ENCODE peak calls at places on chromosome 7, in five cellular contexts. One of them, this sample, is unnamed.

GRCh38 chr7:10913457-10913856 is 60.2 kb upstream of the PHF14 start:
- DNase-seq in PC-9: no peak
- DNase-seq in globus pallidus: peak
- DNase-seq in GM03348: no peak
- DNase-seq in GM12878: no peak
- DNase-seq in this sample: no peak

GRCh38 chr7:77425151-77426051 is 9.3 kb upstream of the GSAP start:
- DNase-seq in PC-9: peak
- DNase-seq in globus pallidus: no peak
- DNase-seq in GM03348: peak
- DNase-seq in GM12878: no peak
- DNase-seq in this sample: no peak

GRCh38 chr7:4725014-4725951 is 43.2 kb downstream of the FOXK1 start:
- DNase-seq in PC-9: peak
- DNase-seq in globus pallidus: peak
- DNase-seq in GM03348: peak
- DNase-seq in GM12878: no peak
- DNase-seq in this sample: peak

GRCh38 chr7:123367508-123368122 is 166.8 kb downstream of the IQUB start:
- DNase-seq in PC-9: no peak
- DNase-seq in globus pallidus: no peak
- DNase-seq in GM03348: peak
- DNase-seq in GM12878: peak
- DNase-seq in this sample: peak

GRCh38 chr7:134613623-134614347 is 32.9 kb upstream of the BPGM start:
- DNase-seq in PC-9: peak
- DNase-seq in globus pallidus: no peak
- DNase-seq in GM03348: peak
- DNase-seq in GM12878: no peak
- DNase-seq in this sample: no peak

GRCh38 chr7:47873767-47874166 is 74.5 kb downstream of the PKD1L1 start:
- DNase-seq in PC-9: no peak
- DNase-seq in globus pallidus: no peak
- DNase-seq in GM03348: peak
- DNase-seq in GM12878: no peak
- DNase-seq in this sample: no peak

GRCh38 chr7:80481196-80481884 is 30.5 kb downstream of the GNAT3 start:
- DNase-seq in PC-9: peak
- DNase-seq in globus pallidus: no peak
- DNase-seq in GM03348: peak
- DNase-seq in GM12878: no peak
- DNase-seq in this sample: no peak

GRCh38 chr7:103637726-103638125 is 191.7 kb upstream of the SLC26A5 start:
- DNase-seq in PC-9: no peak
- DNase-seq in globus pallidus: no peak
- DNase-seq in GM03348: peak
- DNase-seq in GM12878: no peak
- DNase-seq in this sample: no peak

GRCh38 chr7:128266529-128266890 is 25.4 kb downstream of the LEP start:
- DNase-seq in PC-9: no peak
- DNase-seq in globus pallidus: no peak
- DNase-seq in GM03348: no peak
- DNase-seq in GM12878: no peak
- DNase-seq in this sample: no peak

GRCh38 chr7:155459867-155460461 is 2.0 kb downstream of the EN2 start:
- DNase-seq in PC-9: no peak
- DNase-seq in globus pallidus: no peak
- DNase-seq in GM03348: no peak
- DNase-seq in GM12878: no peak
- DNase-seq in this sample: no peak

GRCh38 chr7:134477954-134478353 is 19.1 kb upstream of the AKR1B1 start:
- DNase-seq in PC-9: no peak
- DNase-seq in globus pallidus: no peak
- DNase-seq in GM03348: no peak
- DNase-seq in GM12878: no peak
- DNase-seq in this sample: no peak

GRCh38 chr7:66110861-66111260 is 3.8 kb upstream of the CRCP start:
- DNase-seq in PC-9: peak
- DNase-seq in globus pallidus: no peak
- DNase-seq in GM03348: peak
- DNase-seq in GM12878: no peak
- DNase-seq in this sample: no peak

GRCh38 chr7:74479961-74480829 is 26.5 kb downstream of the GTF2IRD1 start:
- DNase-seq in PC-9: no peak
- DNase-seq in globus pallidus: peak
- DNase-seq in GM03348: peak
- DNase-seq in GM12878: no peak
- DNase-seq in this sample: no peak

GRCh38 chr7:159246702-159247480 is 102.2 kb upstream of the VIPR2 start:
- DNase-seq in PC-9: no peak
- DNase-seq in globus pallidus: no peak
- DNase-seq in GM03348: no peak
- DNase-seq in GM12878: no peak
- DNase-seq in this sample: no peak

GRCh38 chr7:3089493-3089892 is 45.8 kb upstream of the CARD11 start:
- DNase-seq in PC-9: peak
- DNase-seq in globus pallidus: no peak
- DNase-seq in GM03348: no peak
- DNase-seq in GM12878: no peak
- DNase-seq in this sample: peak

GRCh38 chr7:85021090-85021704 is 165.7 kb downstream of the SEMA3D start:
- DNase-seq in PC-9: no peak
- DNase-seq in globus pallidus: no peak
- DNase-seq in GM03348: peak
- DNase-seq in GM12878: no peak
- DNase-seq in this sample: no peak

GRCh38 chr7:64098-64521 is 128.3 kb upstream of the FAM20C start:
- DNase-seq in PC-9: peak
- DNase-seq in globus pallidus: peak
- DNase-seq in GM03348: peak
- DNase-seq in GM12878: no peak
- DNase-seq in this sample: no peak

GRCh38 chr7:129332354-129333056 is 101.7 kb upstream of the STRIP2 start:
- DNase-seq in PC-9: peak
- DNase-seq in globus pallidus: no peak
- DNase-seq in GM03348: peak
- DNase-seq in GM12878: no peak
- DNase-seq in this sample: no peak

GRCh38 chr7:96596120-96596826 is 113.4 kb downstream of the SEM1 start:
- DNase-seq in PC-9: peak
- DNase-seq in globus pallidus: no peak
- DNase-seq in GM03348: no peak
- DNase-seq in GM12878: no peak
- DNase-seq in this sample: no peak

GRCh38 chr7:137625197-137625596 is 221.6 kb downstream of the DGKI start:
- DNase-seq in PC-9: no peak
- DNase-seq in globus pallidus: no peak
- DNase-seq in GM03348: no peak
- DNase-seq in GM12878: no peak
- DNase-seq in this sample: no peak

GRCh38 chr7:139232377-139232717 is 1.3 kb downstream of the UBN2 start:
- DNase-seq in PC-9: peak
- DNase-seq in globus pallidus: peak
- DNase-seq in GM03348: no peak
- DNase-seq in GM12878: no peak
- DNase-seq in this sample: peak

GRCh38 chr7:30907527-30908267 is 4.0 kb upstream of the AQP1 start:
- DNase-seq in PC-9: no peak
- DNase-seq in globus pallidus: no peak
- DNase-seq in GM03348: peak
- DNase-seq in GM12878: no peak
- DNase-seq in this sample: no peak

GRCh38 chr7:12162420-12163113 is 48.5 kb upstream of the TMEM106B start:
- DNase-seq in PC-9: peak
- DNase-seq in globus pallidus: no peak
- DNase-seq in GM03348: peak
- DNase-seq in GM12878: no peak
- DNase-seq in this sample: no peak

GRCh38 chr7:149573519-149573918 is 75.9 kb upstream of the ZNF746 start:
- DNase-seq in PC-9: no peak
- DNase-seq in globus pallidus: no peak
- DNase-seq in GM03348: no peak
- DNase-seq in GM12878: no peak
- DNase-seq in this sample: no peak

GRCh38 chr7:143243011-143243410 is 20.2 kb upstream of the GSTK1 start:
- DNase-seq in PC-9: no peak
- DNase-seq in globus pallidus: no peak
- DNase-seq in GM03348: no peak
- DNase-seq in GM12878: no peak
- DNase-seq in this sample: no peak

GRCh38 chr7:101792051-101792651 is 25.3 kb upstream of the CUX1 start:
- DNase-seq in PC-9: peak
- DNase-seq in globus pallidus: no peak
- DNase-seq in GM03348: peak
- DNase-seq in GM12878: no peak
- DNase-seq in this sample: no peak

GRCh38 chr7:130998993-130999602 is 265.1 kb upstream of the KLF14 start:
- DNase-seq in PC-9: peak
- DNase-seq in globus pallidus: no peak
- DNase-seq in GM03348: no peak
- DNase-seq in GM12878: no peak
- DNase-seq in this sample: no peak

GRCh38 chr7:80699030-80699638 is 60.7 kb downstream of the CD36 start:
- DNase-seq in PC-9: peak
- DNase-seq in globus pallidus: peak
- DNase-seq in GM03348: peak
- DNase-seq in GM12878: no peak
- DNase-seq in this sample: no peak

GRCh38 chr7:44111759-44112158 is 7.6 kb downstream of the AEBP1 start:
- DNase-seq in PC-9: no peak
- DNase-seq in globus pallidus: no peak
- DNase-seq in GM03348: no peak
- DNase-seq in GM12878: no peak
- DNase-seq in this sample: no peak

GRCh38 chr7:78690174-78690573 is 763.3 kb downstream of the MAGI2 start:
- DNase-seq in PC-9: no peak
- DNase-seq in globus pallidus: no peak
- DNase-seq in GM03348: peak
- DNase-seq in GM12878: no peak
- DNase-seq in this sample: no peak

GRCh38 chr7:79504607-79505389 is 51.3 kb upstream of the MAGI2 start:
- DNase-seq in PC-9: no peak
- DNase-seq in globus pallidus: no peak
- DNase-seq in GM03348: no peak
- DNase-seq in GM12878: no peak
- DNase-seq in this sample: no peak

GRCh38 chr7:87411186-87411585 is 64.3 kb downstream of the ABCB4 start:
- DNase-seq in PC-9: no peak
- DNase-seq in globus pallidus: no peak
- DNase-seq in GM03348: peak
- DNase-seq in GM12878: no peak
- DNase-seq in this sample: no peak

GRCh38 chr7:117372073-117372472 is 49.2 kb upstream of the WNT2 start:
- DNase-seq in PC-9: no peak
- DNase-seq in globus pallidus: no peak
- DNase-seq in GM03348: no peak
- DNase-seq in GM12878: no peak
- DNase-seq in this sample: no peak

This sample was measured in germinal center.